ENCODE peak calls at places on chromosomes 4 and X, in ten cellular contexts. Q is HCT116, E is ovary, S is A549, L is lower leg skin, T is tibial nerve, U is heart left ventricle, J is stomach, B is IMR-90, P is suprapubic skin. K is an unnamed sample.

GRCh38 chr4:24126776-24127175 is 236.9 kb upstream of the PPARGC1A start:
- DNase-seq in L (no peak), Q (no peak), T (no peak), U (no peak), S (no peak), P (no peak), J (no peak), B (no peak), E (no peak), K (no peak)

GRCh38 chrX:28946846-28947245 is 359.6 kb downstream of the IL1RAPL1 start:
- DNase-seq in T (no peak), U (no peak), B (peak), P (no peak), L (no peak), E (no peak), S (no peak), Q (no peak), J (no peak), K (no peak)

GRCh38 chr4:138736362-138736761 is 279.2 kb upstream of the NOCT start:
- DNase-seq in U (no peak), B (peak), P (no peak), Q (no peak), J (no peak), T (no peak), E (no peak), S (no peak), L (no peak), K (no peak)

GRCh38 chr4:36348403-36348938 is 67.1 kb downstream of the DTHD1 start:
- DNase-seq in S (no peak), E (no peak), B (no peak), J (no peak), U (no peak), P (no peak), T (no peak), L (no peak), Q (no peak), K (no peak)

GRCh38 chrX:69285881-69286545 is 120.8 kb upstream of the PJA1 start:
- DNase-seq in J (peak), T (peak), L (peak), E (peak), P (no peak), U (peak), S (peak), Q (peak), B (no peak), K (peak)

GRCh38 chr4:119683518-119683917 is 54.9 kb upstream of the PDE5A start:
- DNase-seq in L (no peak), U (no peak), S (peak), Q (no peak), T (no peak), P (no peak), E (no peak), B (peak), J (no peak), K (no peak)

GRCh38 chrX:149312936-149313432 is 192.1 kb downstream of the IDS start:
- DNase-seq in P (no peak), L (no peak), B (no peak), S (no peak), Q (no peak), E (no peak), U (no peak), J (no peak), T (no peak), K (no peak)

GRCh38 chr4:26051278-26051677 is 137.3 kb downstream of the SMIM20 start:
- DNase-seq in T (no peak), J (no peak), E (no peak), L (no peak), U (no peak), S (no peak), P (no peak), Q (no peak), B (no peak), K (no peak)

GRCh38 chr4:174848596-174848995 is 19.5 kb upstream of the GLRA3 start:
- DNase-seq in P (no peak), S (no peak), Q (no peak), B (no peak), U (no peak), T (no peak), E (no peak), J (no peak), L (no peak), K (no peak)

GRCh38 chr4:15920723-15921591 is 17.6 kb downstream of the FGFBP1 start:
- DNase-seq in S (peak), P (no peak), T (no peak), B (peak), E (no peak), J (peak), L (peak), Q (peak), U (peak), K (peak)

GRCh38 chrX:51336584-51336983 is 4.0 kb downstream of the NUDT10 start:
- DNase-seq in P (no peak), B (peak), E (peak), U (no peak), S (peak), Q (peak), T (peak), J (no peak), L (no peak), K (no peak)

GRCh38 chr4:160537681-160538080 is 1434.8 kb downstream of the RAPGEF2 start:
- DNase-seq in U (no peak), P (no peak), Q (no peak), T (no peak), L (no peak), S (no peak), B (no peak), J (no peak), E (no peak), K (no peak)

GRCh38 chr4:53098681-53099121 is 236.6 kb downstream of the RASL11B start:
- DNase-seq in S (no peak), L (no peak), J (no peak), T (no peak), P (no peak), B (peak), E (no peak), Q (no peak), U (no peak), K (no peak)

GRCh38 chr4:92071587-92071986 is 232.2 kb upstream of the GRID2 start:
- DNase-seq in S (no peak), J (no peak), T (no peak), L (no peak), B (no peak), Q (no peak), E (no peak), P (no peak), U (no peak), K (no peak)

GRCh38 chrX:38175140-38175539 is 45.5 kb downstream of the SRPX start:
- DNase-seq in U (no peak), B (peak), T (no peak), E (no peak), Q (peak), L (no peak), S (peak), J (peak), P (no peak), K (no peak)

GRCh38 chrX:13716905-13717304 is 17.5 kb downstream of the TRAPPC2 start:
- DNase-seq in P (no peak), Q (no peak), E (no peak), B (no peak), U (no peak), J (no peak), L (no peak), T (no peak), S (no peak), K (no peak)

GRCh38 chr4:102868782-102869568 is at the start of gene CISD2:
- DNase-seq in Q (peak), E (peak), J (peak), P (peak), B (peak), U (peak), T (peak), S (peak), L (peak), K (peak)

GRCh38 chr4:155818639-155819038 is 47.4 kb downstream of the ASIC5 start:
- DNase-seq in J (no peak), L (no peak), Q (no peak), B (no peak), T (no peak), P (no peak), E (no peak), S (no peak), U (no peak), K (no peak)

GRCh38 chr4:27123050-27123768 is 262.6 kb downstream of the STIM2 start:
- DNase-seq in E (no peak), S (no peak), Q (peak), U (no peak), J (no peak), L (no peak), T (no peak), B (no peak), P (no peak), K (no peak)

GRCh38 chrX:44748014-44748413 is 95.8 kb upstream of the DUSP21 start:
- DNase-seq in B (no peak), Q (no peak), U (no peak), P (no peak), J (no peak), L (no peak), E (no peak), T (no peak), S (peak), K (no peak)

GRCh38 chr4:123398803-123399637 is 2.4 kb downstream of the SPRY1 start:
- DNase-seq in U (peak), B (peak), L (peak), Q (peak), T (peak), E (peak), P (peak), J (peak), S (peak), K (no peak)

GRCh38 chr4:169253904-169254303 is 16.9 kb downstream of the SH3RF1 start:
- DNase-seq in L (no peak), Q (no peak), P (no peak), T (no peak), E (no peak), B (peak), S (peak), J (no peak), U (no peak), K (no peak)

GRCh38 chrX:30593435-30594200 is 16.1 kb upstream of the TASL start:
- DNase-seq in E (no peak), S (no peak), Q (peak), U (no peak), L (no peak), B (no peak), P (no peak), T (no peak), J (no peak), K (no peak)

GRCh38 chr4:107299646-107300045 is 263.5 kb upstream of the DKK2 start:
- DNase-seq in Q (no peak), S (no peak), B (peak), P (no peak), J (no peak), L (no peak), U (no peak), T (no peak), E (no peak), K (no peak)

GRCh38 chrX:105910563-105911105 is 88.3 kb downstream of the NRK start:
- DNase-seq in T (no peak), U (no peak), Q (no peak), J (no peak), E (no peak), S (no peak), P (no peak), L (no peak), B (no peak), K (no peak)

GRCh38 chr4:81427605-81427922 is 44.1 kb downstream of the RASGEF1B start:
- DNase-seq in T (no peak), J (no peak), B (no peak), S (no peak), Q (no peak), E (no peak), U (no peak), L (no peak), P (no peak), K (no peak)

GRCh38 chr4:168621806-168622589 is 125.1 kb downstream of the PALLD start:
- DNase-seq in S (no peak), P (no peak), U (no peak), E (no peak), L (peak), B (peak), T (no peak), Q (no peak), J (no peak), K (no peak)

GRCh38 chrX:151790421-151791160 is 56.0 kb downstream of the CNGA2 start:
- DNase-seq in E (no peak), Q (no peak), U (no peak), P (no peak), T (no peak), L (no peak), S (no peak), J (no peak), B (no peak), K (no peak)

GRCh38 chr4:4913147-4913561 is 53.7 kb downstream of the MSX1 start:
- DNase-seq in J (no peak), S (no peak), B (no peak), T (peak), U (peak), Q (no peak), L (peak), E (no peak), P (no peak), K (no peak)

GRCh38 chr4:29581469-29581868 is 1138.7 kb upstream of the PCDH7 start:
- DNase-seq in U (peak), J (no peak), B (peak), S (no peak), E (no peak), P (no peak), Q (no peak), L (no peak), T (no peak), K (no peak)

GRCh38 chr4:171785392-171785791 is 27.8 kb upstream of the GALNTL6 start:
- DNase-seq in S (no peak), T (no peak), J (no peak), U (no peak), L (no peak), P (no peak), E (no peak), Q (no peak), B (no peak), K (no peak)

GRCh38 chr4:133592106-133592505 is 443.0 kb downstream of the PCDH10 start:
- DNase-seq in P (no peak), J (no peak), Q (no peak), B (no peak), U (no peak), S (no peak), T (no peak), E (no peak), L (no peak), K (no peak)

GRCh38 chrX:40153335-40154221 is 55.8 kb upstream of the BCOR start:
- DNase-seq in J (peak), L (no peak), T (no peak), S (peak), P (no peak), U (peak), E (peak), B (no peak), Q (no peak), K (peak)
- TF ChIP-seq POLR2A in J (no peak), L (no peak), T (no peak), S (peak), P (no peak), U (no peak), E (no peak), B (no peak), Q (no peak), K (peak)

GRCh38 chr4:128858875-128859696 is 49.6 kb downstream of the JADE1 start:
- DNase-seq in J (no peak), E (peak), L (no peak), B (peak), Q (no peak), S (peak), P (no peak), U (peak), T (no peak), K (no peak)
- TF ChIP-seq POLR2A in J (no peak), E (no peak), L (no peak), B (no peak), Q (no peak), S (no peak), P (no peak), U (no peak), T (no peak), K (no peak)

GRCh38 chr4:87422104-87423052 is at the start of gene NUDT9:
- DNase-seq in P (peak), B (peak), E (peak), L (peak), T (peak), U (peak), S (peak), Q (peak), J (peak), K (peak)
- TF ChIP-seq POLR2A in P (no peak), B (peak), E (peak), L (peak), T (peak), U (no peak), S (peak), Q (peak), J (no peak), K (peak)

GRCh38 chrX:23784487-23785301 is 1.7 kb downstream of the SAT1 start:
- DNase-seq in P (no peak), Q (no peak), S (peak), T (no peak), B (peak), J (no peak), L (no peak), U (no peak), E (no peak), K (no peak)

GRCh38 chrX:23782863-23783568 is at the start of gene SAT1:
- DNase-seq in J (peak), P (peak), T (peak), L (peak), S (peak), U (peak), B (peak), Q (peak), E (peak), K (peak)

GRCh38 chrX:23782455-23782854 is 518 bp upstream of the SAT1 start:
- DNase-seq in B (no peak), P (no peak), J (no peak), L (no peak), T (no peak), E (no peak), Q (no peak), U (no peak), S (peak), K (no peak)

GRCh38 chrX:23785564-23785963 is 2.6 kb downstream of the SAT1 start:
- DNase-seq in E (no peak), U (no peak), Q (no peak), J (no peak), S (peak), L (no peak), T (no peak), B (no peak), P (no peak), K (no peak)

DNA sequence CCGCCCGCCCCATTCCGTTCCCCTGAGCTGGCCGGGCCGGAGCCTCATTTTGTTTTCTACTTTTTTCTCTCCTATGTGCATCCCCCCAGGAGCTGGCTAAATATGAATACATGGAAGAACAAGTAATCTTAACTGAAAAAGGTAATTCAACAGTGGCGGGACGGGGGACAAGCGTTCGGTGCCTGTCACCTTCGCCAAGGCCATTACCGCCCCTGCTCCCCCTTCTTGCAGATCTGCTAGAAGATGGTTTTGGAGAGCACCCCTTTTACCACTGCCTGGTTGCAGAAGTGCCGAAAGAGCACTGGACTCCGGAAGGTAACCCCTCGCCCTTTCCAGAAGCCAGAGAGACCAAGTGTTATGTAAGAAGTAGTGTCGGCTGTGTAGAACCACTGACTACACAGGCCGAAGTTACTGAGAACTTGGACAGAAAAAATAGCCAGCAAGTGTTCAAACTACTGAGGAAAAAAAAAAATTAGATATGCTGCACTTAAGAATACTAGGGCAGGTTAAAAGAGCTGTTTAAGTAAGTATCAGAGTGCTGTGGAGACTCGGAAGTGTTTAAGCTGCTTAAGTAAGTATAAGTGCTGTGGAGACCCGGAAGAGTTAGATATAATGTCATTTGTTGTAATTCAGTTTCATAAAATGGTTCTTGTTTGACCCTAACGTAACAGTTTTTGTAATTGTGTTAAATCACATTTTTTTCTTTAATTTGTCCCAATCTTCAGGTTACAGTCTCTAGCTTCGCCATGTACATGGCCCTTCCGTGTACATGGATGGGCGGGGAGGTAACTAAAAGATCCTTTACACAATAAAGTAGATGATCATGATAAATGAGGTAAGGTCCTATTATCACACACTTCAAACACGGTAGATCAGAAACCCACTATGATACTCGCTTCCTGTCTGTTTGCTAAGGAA is 855 bp downstream of the SAT1 start:
- DNase-seq in T (no peak), S (peak), J (no peak), B (no peak), Q (no peak), E (no peak), P (no peak), L (no peak), U (no peak), K (no peak)
- TF ChIP-seq POLR2A in T (no peak), S (no peak), J (no peak), B (peak), Q (no peak), E (no peak), P (no peak), L (no peak), U (no peak), K (no peak)

DNA sequence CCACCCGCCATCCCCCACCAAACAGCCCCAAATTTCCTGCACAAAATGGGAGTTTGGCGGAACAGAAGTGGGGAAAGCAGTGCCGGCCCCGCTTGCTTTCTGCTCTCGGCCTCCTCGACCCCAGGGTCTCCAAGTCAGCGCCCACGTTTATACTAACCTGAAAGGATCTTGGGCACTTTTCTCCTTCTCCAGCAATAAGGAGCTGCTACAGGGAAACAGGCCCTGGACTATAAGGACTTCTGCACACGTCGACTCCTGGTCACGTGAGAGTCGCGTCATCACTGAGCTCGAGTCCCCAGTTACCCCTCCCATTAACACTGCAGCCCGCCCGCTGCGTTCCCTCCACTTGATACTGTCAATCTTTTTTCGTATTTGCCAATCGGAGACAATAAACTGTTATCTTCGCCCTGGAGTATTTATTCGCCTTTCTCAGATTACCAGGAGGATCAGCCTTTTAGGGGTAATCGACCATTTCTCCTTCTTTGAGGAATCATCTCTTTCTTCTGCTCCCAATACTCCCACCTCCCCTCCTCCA is at the start of gene TCEAL8:
- DNase-seq in Q (peak), J (peak), L (peak), E (peak), T (peak), U (peak), B (peak), P (peak), S (peak), K (peak)
- TF ChIP-seq POLR2A in Q (no peak), J (no peak), L (no peak), E (peak), T (peak), U (no peak), B (no peak), P (no peak), S (peak), K (peak)

GRCh38 chrX:16653424-16653823 is 3.5 kb downstream of the S100G start:
- DNase-seq in J (peak), U (no peak), Q (no peak), B (no peak), L (no peak), T (no peak), E (no peak), S (no peak), P (no peak), K (no peak)
- TF ChIP-seq POLR2A in J (no peak), U (no peak), Q (no peak), B (no peak), L (no peak), T (no peak), E (no peak), S (no peak), P (no peak), K (no peak)

DNA sequence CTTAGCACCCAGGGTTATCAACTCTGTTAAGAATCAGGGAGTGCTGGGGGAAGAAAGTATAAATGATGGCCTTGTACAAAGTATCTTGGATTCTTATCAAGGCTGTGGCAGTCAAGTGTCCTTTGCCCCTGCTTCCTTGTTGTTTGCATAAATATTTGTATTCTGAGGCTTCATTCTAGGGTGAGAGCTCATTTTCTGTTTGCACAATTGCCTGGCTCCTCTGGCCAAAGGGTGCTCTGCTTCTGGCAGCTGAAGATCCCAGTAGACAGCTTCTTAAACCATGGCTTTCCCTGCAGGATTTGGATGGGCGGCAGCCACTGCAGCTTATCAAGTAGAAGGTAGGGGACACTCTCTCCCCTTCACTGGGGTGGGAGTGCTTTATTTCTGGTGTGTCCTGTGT is at the start of gene GBA3:
- DNase-seq in T (no peak), J (no peak), B (no peak), L (no peak), U (no peak), Q (no peak), E (no peak), P (no peak), S (no peak), K (no peak)
- TF ChIP-seq POLR2A in T (no peak), J (no peak), B (no peak), L (no peak), U (no peak), Q (no peak), E (no peak), P (no peak), S (no peak), K (no peak)

GRCh38 chr4:38867478-38868054 is at the start of gene FAM114A1:
- DNase-seq in L (peak), S (peak), E (peak), T (peak), P (peak), Q (no peak), B (peak), J (peak), U (peak), K (peak)
- TF ChIP-seq POLR2A in L (no peak), S (peak), E (peak), T (peak), P (no peak), Q (no peak), B (peak), J (no peak), U (no peak), K (peak)

K was measured in H54.